ENCODE peak calls at places on chromosomes 1 and 21, in four cellular contexts. E is NCI-H187, I is HL-60, L is GOT3. U is an unnamed sample.
A peak's percentile ranks its signal among the peaks of the same experiment; 100 is the strongest.

GRCh38 chr1:64082459-64082858 is 121.0 kb upstream of the UBE2U start:
- DNase-seq in L (peak; percentile 16), I (no peak), E (no peak), U (peak; percentile 94)

GRCh38 chr1:160629286-160630210 is 17.3 kb downstream of the SLAMF1 start:
- DNase-seq in E (no peak), I (peak; percentile 30), L (no peak), U (no peak)

GRCh38 chr1:228902781-228903572 is 167.7 kb downstream of the RHOU start:
- DNase-seq in L (peak; percentile 98), E (no peak), I (no peak), U (peak; percentile 22)

GRCh38 chr1:67230539-67230938 is 64.3 kb downstream of the IL23R start:
- DNase-seq in E (no peak), L (no peak), I (no peak), U (no peak)

GRCh38 chr1:107936498-107937481 is 28.2 kb downstream of the VAV3 start:
- DNase-seq in E (no peak), I (peak; percentile 75), L (no peak), U (peak; percentile 24)

GRCh38 chr1:54588377-54588776 is 34.9 kb downstream of the FAM151A start:
- DNase-seq in I (no peak), L (no peak), E (no peak), U (no peak)

GRCh38 chr1:8427493-8427892 is 109.6 kb downstream of the SLC45A1 start:
- DNase-seq in I (peak; percentile 90), L (no peak), E (no peak), U (no peak)

GRCh38 chr1:21294266-21295058 is 4.2 kb upstream of the ECE1 start:
- DNase-seq in L (no peak), I (peak; percentile 79), E (no peak), U (no peak)

GRCh38 chr1:183043872-183044859 is 20.9 kb downstream of the LAMC1 start:
- DNase-seq in L (no peak), E (no peak), I (no peak), U (no peak)

GRCh38 chr1:153776352-153776751 is 1.1 kb downstream of the SLC27A3 start:
- DNase-seq in E (no peak), I (no peak), L (no peak), U (no peak)

GRCh38 chr1:45304311-45305081 is 22.2 kb upstream of the HPDL start:
- DNase-seq in L (no peak), I (no peak), E (no peak), U (no peak)

GRCh38 chr1:223276029-223276428 is 87.9 kb downstream of the SUSD4 start:
- DNase-seq in I (no peak), E (no peak), L (no peak), U (no peak)

GRCh38 chr21:41726058-41726558 is 40.7 kb downstream of the RIPK4 start:
- DNase-seq in E (no peak), I (no peak), L (no peak), U (no peak)